ENCODE peak calls at places on chromosomes 4 and X, in ten cellular contexts. One of them, this sample, is unnamed.

GRCh38 chrX:30577362-30577961 is at the start of gene TASL:
- DNase-seq in heart left ventricle: no peak
- DNase-seq in choroid plexus epithelial cell: no peak
- DNase-seq in fibroblast of lung: no peak
- DNase-seq in GM12878: peak
- DNase-seq in OCI-LY7: peak
- DNase-seq in ovary: no peak
- DNase-seq in cardiac muscle cell: no peak
- DNase-seq in osteoblast: no peak
- DNase-seq in neural progenitor cell: no peak
- DNase-seq in this sample: no peak

GRCh38 chrX:76454456-76454927 is 27.0 kb downstream of the MAGEE1 start:
- DNase-seq in heart left ventricle: no peak
- DNase-seq in choroid plexus epithelial cell: peak
- DNase-seq in fibroblast of lung: peak
- DNase-seq in GM12878: no peak
- DNase-seq in OCI-LY7: peak
- DNase-seq in ovary: no peak
- DNase-seq in cardiac muscle cell: peak
- DNase-seq in osteoblast: no peak
- DNase-seq in neural progenitor cell: peak
- DNase-seq in this sample: no peak

GRCh38 chrX:40809210-40809609 is 73.9 kb upstream of the MED14 start:
- DNase-seq in heart left ventricle: no peak
- DNase-seq in choroid plexus epithelial cell: peak
- DNase-seq in fibroblast of lung: peak
- DNase-seq in GM12878: no peak
- DNase-seq in OCI-LY7: no peak
- DNase-seq in ovary: no peak
- DNase-seq in cardiac muscle cell: no peak
- DNase-seq in osteoblast: peak
- DNase-seq in neural progenitor cell: no peak
- DNase-seq in this sample: no peak

GRCh38 chr4:129136433-129136832 is 40.5 kb downstream of the C4orf33 start:
- DNase-seq in heart left ventricle: no peak
- DNase-seq in choroid plexus epithelial cell: no peak
- DNase-seq in fibroblast of lung: no peak
- DNase-seq in GM12878: no peak
- DNase-seq in OCI-LY7: no peak
- DNase-seq in ovary: no peak
- DNase-seq in cardiac muscle cell: no peak
- DNase-seq in osteoblast: no peak
- DNase-seq in neural progenitor cell: no peak
- DNase-seq in this sample: no peak

GRCh38 chr4:93827272-93827947 is 1.1 kb upstream of the ATOH1 start:
- DNase-seq in heart left ventricle: peak
- DNase-seq in choroid plexus epithelial cell: no peak
- DNase-seq in fibroblast of lung: no peak
- DNase-seq in GM12878: no peak
- DNase-seq in OCI-LY7: no peak
- DNase-seq in ovary: no peak
- DNase-seq in cardiac muscle cell: no peak
- DNase-seq in osteoblast: no peak
- DNase-seq in neural progenitor cell: peak
- DNase-seq in this sample: no peak

GRCh38 chr4:93103042-93103441 is 725.5 kb upstream of the ATOH1 start:
- DNase-seq in heart left ventricle: no peak
- DNase-seq in choroid plexus epithelial cell: no peak
- DNase-seq in fibroblast of lung: no peak
- DNase-seq in GM12878: no peak
- DNase-seq in OCI-LY7: no peak
- DNase-seq in ovary: no peak
- DNase-seq in cardiac muscle cell: no peak
- DNase-seq in osteoblast: no peak
- DNase-seq in neural progenitor cell: no peak
- DNase-seq in this sample: no peak

GRCh38 chrX:17547658-17548057 is 172.7 kb downstream of the NHS start:
- DNase-seq in heart left ventricle: peak
- DNase-seq in choroid plexus epithelial cell: peak
- DNase-seq in fibroblast of lung: peak
- DNase-seq in GM12878: peak
- DNase-seq in OCI-LY7: no peak
- DNase-seq in ovary: peak
- DNase-seq in cardiac muscle cell: peak
- DNase-seq in osteoblast: no peak
- DNase-seq in neural progenitor cell: no peak
- DNase-seq in this sample: no peak

GRCh38 chr4:174596513-174596912 is 74.2 kb upstream of the HPGD start:
- DNase-seq in heart left ventricle: no peak
- DNase-seq in choroid plexus epithelial cell: no peak
- DNase-seq in fibroblast of lung: no peak
- DNase-seq in GM12878: no peak
- DNase-seq in OCI-LY7: no peak
- DNase-seq in ovary: no peak
- DNase-seq in cardiac muscle cell: no peak
- DNase-seq in osteoblast: no peak
- DNase-seq in neural progenitor cell: no peak
- DNase-seq in this sample: no peak

GRCh38 chrX:109856974-109857373 is 123.9 kb upstream of the ACSL4 start:
- DNase-seq in heart left ventricle: no peak
- DNase-seq in choroid plexus epithelial cell: peak
- DNase-seq in fibroblast of lung: peak
- DNase-seq in GM12878: no peak
- DNase-seq in OCI-LY7: peak
- DNase-seq in ovary: no peak
- DNase-seq in cardiac muscle cell: peak
- DNase-seq in osteoblast: no peak
- DNase-seq in neural progenitor cell: peak
- DNase-seq in this sample: no peak

GRCh38 chr4:101953949-101954348 is 163.4 kb downstream of the BANK1 start:
- DNase-seq in heart left ventricle: no peak
- DNase-seq in choroid plexus epithelial cell: peak
- DNase-seq in fibroblast of lung: peak
- DNase-seq in GM12878: no peak
- DNase-seq in OCI-LY7: no peak
- DNase-seq in ovary: no peak
- DNase-seq in cardiac muscle cell: peak
- DNase-seq in osteoblast: peak
- DNase-seq in neural progenitor cell: peak
- DNase-seq in this sample: no peak

GRCh38 chrX:152893631-152894610 is 3.9 kb upstream of the ZNF185 start:
- DNase-seq in heart left ventricle: no peak
- DNase-seq in choroid plexus epithelial cell: no peak
- DNase-seq in fibroblast of lung: no peak
- DNase-seq in GM12878: no peak
- DNase-seq in OCI-LY7: no peak
- DNase-seq in ovary: peak
- DNase-seq in cardiac muscle cell: no peak
- DNase-seq in osteoblast: peak
- DNase-seq in neural progenitor cell: no peak
- DNase-seq in this sample: no peak

GRCh38 chr4:92872604-92873003 is 568.8 kb downstream of the GRID2 start:
- DNase-seq in heart left ventricle: no peak
- DNase-seq in choroid plexus epithelial cell: no peak
- DNase-seq in fibroblast of lung: no peak
- DNase-seq in GM12878: no peak
- DNase-seq in OCI-LY7: no peak
- DNase-seq in ovary: no peak
- DNase-seq in cardiac muscle cell: no peak
- DNase-seq in osteoblast: no peak
- DNase-seq in neural progenitor cell: no peak
- DNase-seq in this sample: no peak

GRCh38 chrX:15834827-15835595 is 19.6 kb downstream of the AP1S2 start:
- DNase-seq in heart left ventricle: no peak
- DNase-seq in choroid plexus epithelial cell: peak
- DNase-seq in fibroblast of lung: peak
- DNase-seq in GM12878: no peak
- DNase-seq in OCI-LY7: no peak
- DNase-seq in ovary: no peak
- DNase-seq in cardiac muscle cell: no peak
- DNase-seq in osteoblast: no peak
- DNase-seq in neural progenitor cell: no peak
- DNase-seq in this sample: no peak

GRCh38 chr4:153651961-153652784 is 31.9 kb upstream of the TLR2 start:
- DNase-seq in heart left ventricle: no peak
- DNase-seq in choroid plexus epithelial cell: peak
- DNase-seq in fibroblast of lung: no peak
- DNase-seq in GM12878: no peak
- DNase-seq in OCI-LY7: no peak
- DNase-seq in ovary: no peak
- DNase-seq in cardiac muscle cell: no peak
- DNase-seq in osteoblast: no peak
- DNase-seq in neural progenitor cell: no peak
- DNase-seq in this sample: no peak

GRCh38 chrX:70479197-70479969 is 34.7 kb downstream of the DLG3 start:
- DNase-seq in heart left ventricle: no peak
- DNase-seq in choroid plexus epithelial cell: peak
- DNase-seq in fibroblast of lung: peak
- DNase-seq in GM12878: no peak
- DNase-seq in OCI-LY7: no peak
- DNase-seq in ovary: no peak
- DNase-seq in cardiac muscle cell: peak
- DNase-seq in osteoblast: no peak
- DNase-seq in neural progenitor cell: no peak
- DNase-seq in this sample: peak

GRCh38 chr4:98540803-98541202 is 117.6 kb downstream of the TSPAN5 start:
- DNase-seq in heart left ventricle: no peak
- DNase-seq in choroid plexus epithelial cell: no peak
- DNase-seq in fibroblast of lung: no peak
- DNase-seq in GM12878: no peak
- DNase-seq in OCI-LY7: no peak
- DNase-seq in ovary: no peak
- DNase-seq in cardiac muscle cell: no peak
- DNase-seq in osteoblast: no peak
- DNase-seq in neural progenitor cell: no peak
- DNase-seq in this sample: no peak

GRCh38 chr4:39036172-39036571 is 4.0 kb upstream of the TMEM156 start:
- DNase-seq in heart left ventricle: no peak
- DNase-seq in choroid plexus epithelial cell: peak
- DNase-seq in fibroblast of lung: peak
- DNase-seq in GM12878: no peak
- DNase-seq in OCI-LY7: no peak
- DNase-seq in ovary: no peak
- DNase-seq in cardiac muscle cell: peak
- DNase-seq in osteoblast: no peak
- DNase-seq in neural progenitor cell: no peak
- DNase-seq in this sample: no peak

GRCh38 chr4:149645790-149646189 is 169.9 kb downstream of the IQCM start:
- DNase-seq in heart left ventricle: no peak
- DNase-seq in choroid plexus epithelial cell: peak
- DNase-seq in fibroblast of lung: no peak
- DNase-seq in GM12878: no peak
- DNase-seq in OCI-LY7: no peak
- DNase-seq in ovary: no peak
- DNase-seq in cardiac muscle cell: no peak
- DNase-seq in osteoblast: no peak
- DNase-seq in neural progenitor cell: peak
- DNase-seq in this sample: no peak

DNA sequence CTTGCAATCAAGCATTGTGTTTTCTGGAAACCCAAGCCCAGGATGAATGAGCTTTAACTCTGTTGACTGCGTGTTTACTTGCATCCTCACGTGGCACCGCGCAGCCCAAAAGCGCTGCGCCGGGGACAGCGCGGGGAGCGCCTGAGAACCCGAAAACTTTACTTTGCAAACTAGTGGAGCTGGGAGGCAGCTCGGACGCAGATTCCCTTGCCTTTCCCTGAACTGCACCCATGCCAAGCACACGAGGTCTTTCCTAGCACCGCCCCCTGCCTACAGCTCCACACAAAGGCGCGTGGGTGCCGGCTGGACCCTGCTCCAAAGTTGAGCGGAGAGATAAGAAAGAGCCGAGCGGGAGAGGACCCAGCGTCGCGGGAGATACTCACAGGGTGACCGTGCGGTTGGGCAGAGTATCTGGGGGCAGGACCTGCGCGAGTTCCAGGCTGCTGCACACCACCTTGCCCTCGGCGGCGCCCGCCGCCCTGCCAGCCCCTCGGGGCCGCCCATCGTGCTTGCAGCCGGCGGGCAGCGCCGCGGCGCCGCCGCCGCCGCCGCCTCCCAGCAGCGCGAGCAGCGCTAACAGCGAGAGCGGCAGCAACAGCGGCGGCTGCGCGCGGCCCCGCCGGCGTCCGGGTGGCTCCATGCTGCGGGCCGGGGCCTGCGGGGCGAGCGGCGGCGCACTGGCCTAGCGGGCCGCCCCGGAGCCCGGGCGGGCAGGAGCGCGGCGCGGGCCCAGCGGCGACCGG is 550 bp downstream of the ADGRA3 start:
- DNase-seq in heart left ventricle: peak
- DNase-seq in choroid plexus epithelial cell: peak
- DNase-seq in fibroblast of lung: peak
- DNase-seq in GM12878: no peak
- DNase-seq in OCI-LY7: no peak
- DNase-seq in ovary: peak
- DNase-seq in cardiac muscle cell: peak
- DNase-seq in osteoblast: peak
- DNase-seq in neural progenitor cell: peak
- DNase-seq in this sample: no peak
- TF ChIP-seq CTCF in heart left ventricle: no peak
- TF ChIP-seq CTCF in choroid plexus epithelial cell: no peak
- TF ChIP-seq CTCF in fibroblast of lung: no peak
- TF ChIP-seq CTCF in GM12878: no peak
- TF ChIP-seq CTCF in OCI-LY7: no peak
- TF ChIP-seq CTCF in ovary: no peak
- TF ChIP-seq CTCF in cardiac muscle cell: peak
- TF ChIP-seq CTCF in osteoblast: no peak
- TF ChIP-seq CTCF in neural progenitor cell: no peak
- TF ChIP-seq CTCF in this sample: peak

GRCh38 chr4:83282049-83282535 is 2.5 kb downstream of the COQ2 start:
- DNase-seq in heart left ventricle: no peak
- DNase-seq in choroid plexus epithelial cell: peak
- DNase-seq in fibroblast of lung: peak
- DNase-seq in GM12878: no peak
- DNase-seq in OCI-LY7: peak
- DNase-seq in ovary: no peak
- DNase-seq in cardiac muscle cell: peak
- DNase-seq in osteoblast: peak
- DNase-seq in neural progenitor cell: peak
- DNase-seq in this sample: no peak
- H3K4me3 ChIP-seq in heart left ventricle: no peak
- H3K4me3 ChIP-seq in choroid plexus epithelial cell: no peak
- H3K4me3 ChIP-seq in fibroblast of lung: no peak
- H3K4me3 ChIP-seq in GM12878: peak
- H3K4me3 ChIP-seq in OCI-LY7: peak
- H3K4me3 ChIP-seq in ovary: no peak
- H3K4me3 ChIP-seq in cardiac muscle cell: no peak
- H3K4me3 ChIP-seq in osteoblast: no peak
- H3K4me3 ChIP-seq in neural progenitor cell: no peak
- H3K4me3 ChIP-seq in this sample: no peak

GRCh38 chrX:22666441-22666840 is 333.3 kb upstream of the DDX53 start:
- DNase-seq in heart left ventricle: no peak
- DNase-seq in choroid plexus epithelial cell: peak
- DNase-seq in fibroblast of lung: peak
- DNase-seq in GM12878: no peak
- DNase-seq in OCI-LY7: peak
- DNase-seq in ovary: no peak
- DNase-seq in cardiac muscle cell: peak
- DNase-seq in osteoblast: peak
- DNase-seq in neural progenitor cell: peak
- DNase-seq in this sample: no peak
- TF ChIP-seq CTCF in heart left ventricle: peak
- TF ChIP-seq CTCF in choroid plexus epithelial cell: peak
- TF ChIP-seq CTCF in fibroblast of lung: peak
- TF ChIP-seq CTCF in GM12878: peak
- TF ChIP-seq CTCF in OCI-LY7: no peak
- TF ChIP-seq CTCF in ovary: no peak
- TF ChIP-seq CTCF in cardiac muscle cell: peak
- TF ChIP-seq CTCF in osteoblast: peak
- TF ChIP-seq CTCF in neural progenitor cell: peak
- TF ChIP-seq CTCF in this sample: peak

GRCh38 chr4:6892190-6892908 is 17.3 kb upstream of the TBC1D14 start:
- DNase-seq in heart left ventricle: peak
- DNase-seq in choroid plexus epithelial cell: peak
- DNase-seq in fibroblast of lung: peak
- DNase-seq in GM12878: no peak
- DNase-seq in OCI-LY7: no peak
- DNase-seq in ovary: no peak
- DNase-seq in cardiac muscle cell: peak
- DNase-seq in osteoblast: peak
- DNase-seq in neural progenitor cell: peak
- DNase-seq in this sample: no peak
- H3K4me3 ChIP-seq in heart left ventricle: no peak
- H3K4me3 ChIP-seq in choroid plexus epithelial cell: no peak
- H3K4me3 ChIP-seq in fibroblast of lung: no peak
- H3K4me3 ChIP-seq in GM12878: no peak
- H3K4me3 ChIP-seq in OCI-LY7: no peak
- H3K4me3 ChIP-seq in ovary: no peak
- H3K4me3 ChIP-seq in cardiac muscle cell: no peak
- H3K4me3 ChIP-seq in osteoblast: peak
- H3K4me3 ChIP-seq in neural progenitor cell: no peak
- H3K4me3 ChIP-seq in this sample: no peak